ENCODE peak calls at places on chromosomes 6 and 20, in six cellular contexts. One of them, this sample, is unnamed.

GRCh38 chr20:35091808-35092523 is 641 bp downstream of the TRPC4AP start:
- DNase-seq in HT1080: no peak
- DNase-seq in choroid plexus epithelial cell: peak; percentile 36
- DNase-seq in GM23248: peak; percentile 67
- DNase-seq in NCI-H1105 treated with DMSO at 0.1 percent for 48 hours: peak; percentile 30
- DNase-seq in EL: peak; percentile 24
- DNase-seq in this sample: no peak

GRCh38 chr6:114080891-114081510 is 110.1 kb upstream of the HDAC2 start:
- DNase-seq in HT1080: no peak
- DNase-seq in choroid plexus epithelial cell: no peak
- DNase-seq in GM23248: peak; percentile 44
- DNase-seq in NCI-H1105 treated with DMSO at 0.1 percent for 48 hours: no peak
- DNase-seq in EL: no peak
- DNase-seq in this sample: no peak

GRCh38 chr20:41599699-41600104 is 18.5 kb downstream of the CHD6 start:
- DNase-seq in HT1080: no peak
- DNase-seq in choroid plexus epithelial cell: no peak
- DNase-seq in GM23248: no peak
- DNase-seq in NCI-H1105 treated with DMSO at 0.1 percent for 48 hours: no peak
- DNase-seq in EL: no peak
- DNase-seq in this sample: no peak

GRCh38 chr6:137315081-137315480 is 95.9 kb upstream of the IFNGR1 start:
- DNase-seq in HT1080: no peak
- DNase-seq in choroid plexus epithelial cell: peak; percentile 50
- DNase-seq in GM23248: no peak
- DNase-seq in NCI-H1105 treated with DMSO at 0.1 percent for 48 hours: no peak
- DNase-seq in EL: no peak
- DNase-seq in this sample: no peak

GRCh38 chr6:54878705-54879104 is 32.1 kb downstream of the FAM83B start:
- DNase-seq in HT1080: peak; percentile 28
- DNase-seq in choroid plexus epithelial cell: no peak
- DNase-seq in GM23248: no peak
- DNase-seq in NCI-H1105 treated with DMSO at 0.1 percent for 48 hours: peak; percentile 18
- DNase-seq in EL: no peak
- DNase-seq in this sample: no peak

GRCh38 chr20:51195419-51195901 is 172.6 kb upstream of the KCNG1 start:
- DNase-seq in HT1080: peak; percentile 80
- DNase-seq in choroid plexus epithelial cell: peak; percentile 34
- DNase-seq in GM23248: peak; percentile 80
- DNase-seq in NCI-H1105 treated with DMSO at 0.1 percent for 48 hours: no peak
- DNase-seq in EL: peak; percentile 32
- DNase-seq in this sample: peak; percentile 76

GRCh38 chr6:111898452-111898851 is 25.2 kb upstream of the FYN start:
- DNase-seq in HT1080: no peak
- DNase-seq in choroid plexus epithelial cell: no peak
- DNase-seq in GM23248: no peak
- DNase-seq in NCI-H1105 treated with DMSO at 0.1 percent for 48 hours: no peak
- DNase-seq in EL: no peak
- DNase-seq in this sample: no peak

GRCh38 chr6:131692589-131692988 is 8.6 kb downstream of the OR2A4 start:
- DNase-seq in HT1080: no peak
- DNase-seq in choroid plexus epithelial cell: no peak
- DNase-seq in GM23248: no peak
- DNase-seq in NCI-H1105 treated with DMSO at 0.1 percent for 48 hours: no peak
- DNase-seq in EL: no peak
- DNase-seq in this sample: no peak

GRCh38 chr6:130900913-130901312 is 73.7 kb downstream of the SMLR1 start:
- DNase-seq in HT1080: peak; percentile 64
- DNase-seq in choroid plexus epithelial cell: peak; percentile 67
- DNase-seq in GM23248: peak; percentile 80
- DNase-seq in NCI-H1105 treated with DMSO at 0.1 percent for 48 hours: no peak
- DNase-seq in EL: peak; percentile 88
- DNase-seq in this sample: peak; percentile 80

GRCh38 chr6:161439093-161439492 is 165.2 kb upstream of the AGPAT4 start:
- DNase-seq in HT1080: peak; percentile 84
- DNase-seq in choroid plexus epithelial cell: peak; percentile 94
- DNase-seq in GM23248: peak; percentile 98
- DNase-seq in NCI-H1105 treated with DMSO at 0.1 percent for 48 hours: peak; percentile 97
- DNase-seq in EL: peak; percentile 81
- DNase-seq in this sample: peak; percentile 95

GRCh38 chr6:28816909-28817807 is 106.6 kb downstream of the TRIM27 start:
- DNase-seq in HT1080: peak; percentile 93
- DNase-seq in choroid plexus epithelial cell: peak; percentile 76
- DNase-seq in GM23248: peak; percentile 71
- DNase-seq in NCI-H1105 treated with DMSO at 0.1 percent for 48 hours: peak; percentile 39
- DNase-seq in EL: peak; percentile 90
- DNase-seq in this sample: peak; percentile 70

GRCh38 chr6:89818977-89819335 is 638 bp downstream of the MDN1 start:
- DNase-seq in HT1080: peak; percentile 11
- DNase-seq in choroid plexus epithelial cell: peak; percentile 54
- DNase-seq in GM23248: peak; percentile 56
- DNase-seq in NCI-H1105 treated with DMSO at 0.1 percent for 48 hours: peak; percentile 53
- DNase-seq in EL: peak; percentile 42
- DNase-seq in this sample: peak; percentile 44

GRCh38 chr6:169800116-169800667 is 48.8 kb downstream of the ERMARD start:
- DNase-seq in HT1080: no peak
- DNase-seq in choroid plexus epithelial cell: peak; percentile 27
- DNase-seq in GM23248: peak; percentile 44
- DNase-seq in NCI-H1105 treated with DMSO at 0.1 percent for 48 hours: no peak
- DNase-seq in EL: no peak
- DNase-seq in this sample: no peak

GRCh38 chr6:130178692-130179091 is 44.1 kb downstream of the SAMD3 start:
- DNase-seq in HT1080: peak; percentile 96
- DNase-seq in choroid plexus epithelial cell: peak; percentile 95
- DNase-seq in GM23248: peak; percentile 87
- DNase-seq in NCI-H1105 treated with DMSO at 0.1 percent for 48 hours: no peak
- DNase-seq in EL: peak; percentile 91
- DNase-seq in this sample: peak; percentile 93

GRCh38 chr6:33323623-33323948 is 6.0 kb upstream of the ZBTB22 start:
- DNase-seq in HT1080: no peak
- DNase-seq in choroid plexus epithelial cell: no peak
- DNase-seq in GM23248: no peak
- DNase-seq in NCI-H1105 treated with DMSO at 0.1 percent for 48 hours: no peak
- DNase-seq in EL: no peak
- DNase-seq in this sample: no peak

GRCh38 chr6:149935246-149935645 is 6.6 kb upstream of the ULBP2 start:
- DNase-seq in HT1080: peak; percentile 31
- DNase-seq in choroid plexus epithelial cell: no peak
- DNase-seq in GM23248: peak; percentile 91
- DNase-seq in NCI-H1105 treated with DMSO at 0.1 percent for 48 hours: no peak
- DNase-seq in EL: peak; percentile 26
- DNase-seq in this sample: no peak

GRCh38 chr6:12875061-12875460 is 158.5 kb downstream of the PHACTR1 start:
- DNase-seq in HT1080: peak; percentile 83
- DNase-seq in choroid plexus epithelial cell: no peak
- DNase-seq in GM23248: peak; percentile 92
- DNase-seq in NCI-H1105 treated with DMSO at 0.1 percent for 48 hours: no peak
- DNase-seq in EL: peak; percentile 85
- DNase-seq in this sample: peak; percentile 18

GRCh38 chr6:112980676-112981075 is 633.5 kb downstream of the RFPL4B start:
- DNase-seq in HT1080: no peak
- DNase-seq in choroid plexus epithelial cell: no peak
- DNase-seq in GM23248: no peak
- DNase-seq in NCI-H1105 treated with DMSO at 0.1 percent for 48 hours: no peak
- DNase-seq in EL: no peak
- DNase-seq in this sample: no peak

GRCh38 chr20:50406610-50407136 is 103.5 kb upstream of the PTPN1 start:
- DNase-seq in HT1080: no peak
- DNase-seq in choroid plexus epithelial cell: no peak
- DNase-seq in GM23248: no peak
- DNase-seq in NCI-H1105 treated with DMSO at 0.1 percent for 48 hours: no peak
- DNase-seq in EL: no peak
- DNase-seq in this sample: no peak

GRCh38 chr20:46670228-46670584 is 18.9 kb upstream of the SLC13A3 start:
- DNase-seq in HT1080: no peak
- DNase-seq in choroid plexus epithelial cell: no peak
- DNase-seq in GM23248: no peak
- DNase-seq in NCI-H1105 treated with DMSO at 0.1 percent for 48 hours: no peak
- DNase-seq in EL: no peak
- DNase-seq in this sample: no peak

GRCh38 chr20:10414982-10415650 is 18.9 kb downstream of the MKKS start:
- DNase-seq in HT1080: peak; percentile 27
- DNase-seq in choroid plexus epithelial cell: no peak
- DNase-seq in GM23248: peak; percentile 32
- DNase-seq in NCI-H1105 treated with DMSO at 0.1 percent for 48 hours: no peak
- DNase-seq in EL: peak; percentile 65
- DNase-seq in this sample: no peak

GRCh38 chr6:123888779-123889513 is 85.3 kb downstream of the NKAIN2 start:
- DNase-seq in HT1080: no peak
- DNase-seq in choroid plexus epithelial cell: peak; percentile 3
- DNase-seq in GM23248: no peak
- DNase-seq in NCI-H1105 treated with DMSO at 0.1 percent for 48 hours: peak; percentile 36
- DNase-seq in EL: no peak
- DNase-seq in this sample: no peak

GRCh38 chr20:55538261-55538908 is 466.9 kb downstream of the CBLN4 start:
- DNase-seq in HT1080: peak; percentile 43
- DNase-seq in choroid plexus epithelial cell: peak; percentile 0
- DNase-seq in GM23248: no peak
- DNase-seq in NCI-H1105 treated with DMSO at 0.1 percent for 48 hours: no peak
- DNase-seq in EL: no peak
- DNase-seq in this sample: no peak

GRCh38 chr20:19354950-19355349 is 142.5 kb downstream of the SLC24A3 start:
- DNase-seq in HT1080: no peak
- DNase-seq in choroid plexus epithelial cell: no peak
- DNase-seq in GM23248: no peak
- DNase-seq in NCI-H1105 treated with DMSO at 0.1 percent for 48 hours: no peak
- DNase-seq in EL: no peak
- DNase-seq in this sample: no peak

GRCh38 chr20:4869290-4870193 is 131.8 kb downstream of the SLC23A2 start:
- DNase-seq in HT1080: no peak
- DNase-seq in choroid plexus epithelial cell: peak; percentile 9
- DNase-seq in GM23248: no peak
- DNase-seq in NCI-H1105 treated with DMSO at 0.1 percent for 48 hours: peak; percentile 39
- DNase-seq in EL: no peak
- DNase-seq in this sample: peak; percentile 7

GRCh38 chr20:10758446-10758845 is 84.6 kb upstream of the JAG1 start:
- DNase-seq in HT1080: peak; percentile 96
- DNase-seq in choroid plexus epithelial cell: peak; percentile 21
- DNase-seq in GM23248: no peak
- DNase-seq in NCI-H1105 treated with DMSO at 0.1 percent for 48 hours: no peak
- DNase-seq in EL: peak; percentile 6
- DNase-seq in this sample: no peak

GRCh38 chr20:38418509-38419204 is 16.5 kb downstream of the SNHG17 start:
- DNase-seq in HT1080: no peak
- DNase-seq in choroid plexus epithelial cell: peak; percentile 39
- DNase-seq in GM23248: peak; percentile 31
- DNase-seq in NCI-H1105 treated with DMSO at 0.1 percent for 48 hours: no peak
- DNase-seq in EL: peak; percentile 41
- DNase-seq in this sample: peak; percentile 27

GRCh38 chr20:50245561-50246366 is 55.1 kb downstream of the CEBPB start:
- DNase-seq in HT1080: peak; percentile 85
- DNase-seq in choroid plexus epithelial cell: peak; percentile 54
- DNase-seq in GM23248: peak; percentile 68
- DNase-seq in NCI-H1105 treated with DMSO at 0.1 percent for 48 hours: no peak
- DNase-seq in EL: peak; percentile 79
- DNase-seq in this sample: peak; percentile 51

GRCh38 chr6:14638932-14639875 is 521.6 kb downstream of the CD83 start:
- DNase-seq in HT1080: no peak
- DNase-seq in choroid plexus epithelial cell: peak; percentile 39
- DNase-seq in GM23248: peak; percentile 56
- DNase-seq in NCI-H1105 treated with DMSO at 0.1 percent for 48 hours: peak; percentile 85
- DNase-seq in EL: peak; percentile 17
- DNase-seq in this sample: peak; percentile 44

GRCh38 chr6:154653385-154653784 is 79.8 kb upstream of the SCAF8 start:
- DNase-seq in HT1080: no peak
- DNase-seq in choroid plexus epithelial cell: peak; percentile 47
- DNase-seq in GM23248: peak; percentile 12
- DNase-seq in NCI-H1105 treated with DMSO at 0.1 percent for 48 hours: no peak
- DNase-seq in EL: no peak
- DNase-seq in this sample: no peak

GRCh38 chr6:138161118-138161433 is 663 bp upstream of the ARFGEF3 start:
- DNase-seq in HT1080: no peak
- DNase-seq in choroid plexus epithelial cell: no peak
- DNase-seq in GM23248: no peak
- DNase-seq in NCI-H1105 treated with DMSO at 0.1 percent for 48 hours: no peak
- DNase-seq in EL: no peak
- DNase-seq in this sample: no peak

GRCh38 chr6:124203812-124204167 is 400.1 kb downstream of the NKAIN2 start:
- DNase-seq in HT1080: no peak
- DNase-seq in choroid plexus epithelial cell: peak; percentile 84
- DNase-seq in GM23248: no peak
- DNase-seq in NCI-H1105 treated with DMSO at 0.1 percent for 48 hours: no peak
- DNase-seq in EL: no peak
- DNase-seq in this sample: no peak

GRCh38 chr20:17646901-17647301 is 35.1 kb downstream of the RRBP1 start:
- DNase-seq in HT1080: no peak
- DNase-seq in choroid plexus epithelial cell: no peak
- DNase-seq in GM23248: no peak
- DNase-seq in NCI-H1105 treated with DMSO at 0.1 percent for 48 hours: no peak
- DNase-seq in EL: no peak
- DNase-seq in this sample: no peak

This sample was measured in astrocyte of the spinal cord.